ENCODE peak calls at places on chromosomes 5 and 9, in nine cellular contexts. Q is AG09309, P is adrenal gland, K is WERI-Rb-1, Y is cardiac fibroblast, E is fibroblast of the aortic adventitia, H is fibroblast of mammary gland, D is neural progenitor cell, O is brain microvascular endothelial cell. A is an unnamed sample.

GRCh38 chr5:72507360-72508238 is at the start of gene ZNF366:
- DNase-seq in Q (no peak), D (peak), Y (no peak), E (no peak), O (peak), P (no peak), K (no peak), H (no peak), A (no peak)

GRCh38 chr9:32877103-32877502 is 93.8 kb downstream of the TMEM215 start:
- DNase-seq in Q (no peak), D (no peak), H (no peak), Y (no peak), K (no peak), O (no peak), P (no peak), E (no peak), A (peak)

GRCh38 chr5:91024160-91024559 is 359.0 kb downstream of the ARRDC3 start:
- DNase-seq in Q (no peak), Y (no peak), E (no peak), H (no peak), P (no peak), D (no peak), K (no peak), O (no peak), A (no peak)

GRCh38 chr9:114507726-114508125 is 2.5 kb upstream of the WHRN start:
- DNase-seq in E (peak), P (no peak), K (peak), Y (peak), Q (no peak), H (peak), D (peak), O (no peak), A (peak)

GRCh38 chr5:35454011-35454525 is 163.6 kb upstream of the SPEF2 start:
- DNase-seq in P (no peak), H (no peak), K (no peak), D (no peak), Y (no peak), O (no peak), E (no peak), Q (no peak), A (no peak)

GRCh38 chr9:134225816-134226215 is 61.5 kb upstream of the RNU6ATAC start:
- DNase-seq in P (no peak), H (no peak), Y (no peak), O (no peak), Q (no peak), E (no peak), D (no peak), K (no peak), A (no peak)

GRCh38 chr5:137627293-137627692 is 108.6 kb downstream of the KLHL3 start:
- DNase-seq in H (no peak), K (no peak), D (no peak), Q (no peak), P (no peak), Y (no peak), E (no peak), O (no peak), A (peak)

GRCh38 chr9:5551771-5552170 is 41.4 kb downstream of the PDCD1LG2 start:
- DNase-seq in E (no peak), O (no peak), K (no peak), Q (no peak), Y (no peak), D (no peak), H (no peak), P (no peak), A (no peak)

GRCh38 chr5:175821790-175822211 is 49.6 kb upstream of the CPLX2 start:
- DNase-seq in Q (no peak), Y (no peak), D (no peak), K (no peak), O (no peak), H (no peak), E (no peak), P (no peak), A (no peak)

GRCh38 chr9:97487107-97487506 is 14.4 kb upstream of the TMOD1 start:
- DNase-seq in Y (no peak), Q (no peak), O (no peak), K (no peak), H (peak), P (no peak), D (no peak), E (no peak), A (peak)

GRCh38 chr9:130225071-130225470 is 40.5 kb upstream of the HMCN2 start:
- DNase-seq in O (no peak), K (peak), D (no peak), E (no peak), H (no peak), Y (no peak), P (no peak), Q (no peak), A (no peak)

GRCh38 chr9:21708225-21708624 is 94.2 kb upstream of the MTAP start:
- DNase-seq in H (peak), O (no peak), Y (no peak), E (no peak), K (no peak), Q (no peak), P (no peak), D (no peak), A (peak)

GRCh38 chr5:139746691-139747582 is 48.7 kb upstream of the PSD2 start:
- DNase-seq in D (no peak), O (no peak), K (peak), E (peak), Q (no peak), H (peak), P (no peak), Y (no peak), A (no peak)

GRCh38 chr5:32090755-32091128 is 83.4 kb downstream of the GOLPH3 start:
- DNase-seq in D (no peak), O (no peak), K (no peak), Q (no peak), E (no peak), Y (no peak), P (peak), H (no peak), A (no peak)

GRCh38 chr5:2113348-2114131 is 230.8 kb upstream of the IRX4 start:
- DNase-seq in O (no peak), D (no peak), K (no peak), H (no peak), Q (no peak), Y (no peak), P (no peak), E (no peak), A (no peak)

GRCh38 chr5:128304121-128304520 is 220.6 kb downstream of the SLC12A2 start:
- DNase-seq in Q (peak), P (peak), K (peak), O (peak), E (peak), H (peak), Y (peak), D (no peak), A (peak)

GRCh38 chr9:98917691-98918487 is 25.8 kb upstream of the COL15A1 start:
- DNase-seq in D (no peak), H (no peak), E (peak), Q (no peak), O (no peak), Y (peak), P (peak), K (peak), A (no peak)

GRCh38 chr9:136021891-136022681 is 60.9 kb upstream of the UBAC1 start:
- DNase-seq in D (no peak), Q (no peak), P (peak), E (no peak), H (no peak), K (no peak), Y (no peak), O (no peak), A (no peak)

GRCh38 chr9:132733133-132733815 is 63.0 kb downstream of the GTF3C4 start:
- DNase-seq in E (no peak), O (no peak), K (no peak), P (no peak), Q (no peak), H (no peak), Y (no peak), D (no peak), A (no peak)

GRCh38 chr5:147887925-147888324 is 9.4 kb downstream of the SCGB3A2 start:
- DNase-seq in E (peak), Y (no peak), K (no peak), O (no peak), D (no peak), H (peak), P (no peak), Q (no peak), A (peak)

GRCh38 chr5:168086104-168086610 is 205.3 kb upstream of the WWC1 start:
- DNase-seq in E (no peak), O (no peak), H (no peak), P (no peak), Y (peak), D (no peak), K (no peak), Q (peak), A (peak)

GRCh38 chr5:140800816-140801493 is at the start of gene PCDHA3:
- DNase-seq in O (no peak), D (no peak), P (no peak), E (peak), Q (no peak), K (no peak), H (peak), Y (peak), A (peak)
- TF ChIP-seq CTCF in O (peak), D (peak), P (no peak), E (peak), Q (peak), K (peak), H (peak), Y (peak), A (no peak)

DNA sequence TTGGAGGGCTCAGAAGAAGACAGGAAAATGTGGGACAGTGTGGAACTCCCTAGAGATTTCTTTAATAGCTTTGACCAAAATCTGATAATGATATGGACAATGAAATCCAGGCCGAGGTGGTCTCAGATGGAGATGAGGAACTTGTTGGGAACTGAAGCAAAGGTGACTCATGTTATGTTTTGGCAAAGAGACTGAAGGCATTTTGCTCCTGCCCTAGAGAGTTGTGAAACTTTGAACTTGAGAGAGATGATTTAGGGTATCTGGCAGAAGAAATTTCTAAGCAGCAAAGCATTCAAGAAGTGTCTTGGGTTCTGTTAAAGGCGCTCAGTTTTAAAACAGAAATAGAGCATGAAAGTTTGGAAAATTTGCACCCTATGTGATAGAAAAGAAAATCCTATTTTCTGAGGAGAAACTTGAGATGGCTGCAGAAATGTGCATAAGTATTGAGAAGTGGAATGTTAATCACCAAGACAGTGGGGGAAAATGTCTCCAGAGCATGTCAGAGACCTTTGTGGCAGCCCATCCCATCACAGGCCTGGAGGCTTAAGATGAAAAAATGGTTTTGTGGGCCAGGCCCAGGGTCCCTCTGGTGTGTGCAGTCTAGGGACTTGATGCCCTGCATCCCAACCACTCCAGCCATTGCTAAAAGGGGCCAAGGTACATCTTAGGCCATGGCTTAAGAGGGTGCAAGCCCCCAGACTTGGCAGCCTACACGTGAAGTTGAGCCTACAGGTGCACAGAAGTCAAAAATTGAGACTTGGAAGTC is 463.7 kb upstream of the TLE4 start:
- DNase-seq in O (no peak), Q (no peak), P (no peak), Y (no peak), E (no peak), D (no peak), H (peak), K (no peak), A (no peak)
- H3K4me3 ChIP-seq in O (no peak), Q (no peak), P (no peak), Y (no peak), E (no peak), D (no peak), H (no peak), K (no peak), A (no peak)

GRCh38 chr9:105473221-105473620 is 25.4 kb downstream of the FSD1L start:
- DNase-seq in P (no peak), H (no peak), Y (no peak), Q (no peak), K (no peak), O (no peak), D (no peak), E (no peak), A (no peak)

GRCh38 chr9:105479846-105480245 is 32.0 kb downstream of the FSD1L start:
- DNase-seq in E (no peak), K (no peak), H (peak), P (no peak), Y (no peak), Q (no peak), D (no peak), O (no peak), A (no peak)

GRCh38 chr9:105475302-105475701 is 27.5 kb downstream of the FSD1L start:
- DNase-seq in O (peak), D (peak), E (peak), K (no peak), P (no peak), H (peak), Q (no peak), Y (peak), A (peak)
- TF ChIP-seq CTCF in O (peak), D (peak), E (peak), K (peak), P (peak), H (peak), Q (peak), Y (peak), A (peak)

GRCh38 chr9:122127396-122127798 is 32.2 kb downstream of the NDUFA8 start:
- DNase-seq in Y (no peak), K (no peak), H (no peak), E (no peak), O (no peak), Q (no peak), P (no peak), D (no peak), A (no peak)

GRCh38 chr9:122125158-122125890 is 32.2 kb upstream of the TTLL11 start:
- DNase-seq in D (peak), P (peak), H (peak), Q (peak), K (peak), Y (peak), E (peak), O (peak), A (peak)

GRCh38 chr9:122125891-122126331 is 32.8 kb upstream of the TTLL11 start:
- DNase-seq in P (no peak), Y (no peak), O (peak), H (no peak), D (no peak), Q (no peak), K (peak), E (peak), A (peak)

GRCh38 chr9:122128007-122128406 is 31.6 kb downstream of the NDUFA8 start:
- DNase-seq in H (no peak), P (no peak), K (no peak), Y (no peak), O (no peak), D (no peak), Q (no peak), E (no peak), A (no peak)

GRCh38 chr9:122126340-122127333 is 32.9 kb downstream of the NDUFA8 start:
- DNase-seq in P (no peak), H (peak), D (peak), O (peak), E (peak), Q (no peak), K (no peak), Y (no peak), A (peak)
- H3K4me3 ChIP-seq in P (no peak), H (peak), D (peak), O (peak), E (peak), Q (peak), K (peak), Y (peak), A (no peak)

DNA sequence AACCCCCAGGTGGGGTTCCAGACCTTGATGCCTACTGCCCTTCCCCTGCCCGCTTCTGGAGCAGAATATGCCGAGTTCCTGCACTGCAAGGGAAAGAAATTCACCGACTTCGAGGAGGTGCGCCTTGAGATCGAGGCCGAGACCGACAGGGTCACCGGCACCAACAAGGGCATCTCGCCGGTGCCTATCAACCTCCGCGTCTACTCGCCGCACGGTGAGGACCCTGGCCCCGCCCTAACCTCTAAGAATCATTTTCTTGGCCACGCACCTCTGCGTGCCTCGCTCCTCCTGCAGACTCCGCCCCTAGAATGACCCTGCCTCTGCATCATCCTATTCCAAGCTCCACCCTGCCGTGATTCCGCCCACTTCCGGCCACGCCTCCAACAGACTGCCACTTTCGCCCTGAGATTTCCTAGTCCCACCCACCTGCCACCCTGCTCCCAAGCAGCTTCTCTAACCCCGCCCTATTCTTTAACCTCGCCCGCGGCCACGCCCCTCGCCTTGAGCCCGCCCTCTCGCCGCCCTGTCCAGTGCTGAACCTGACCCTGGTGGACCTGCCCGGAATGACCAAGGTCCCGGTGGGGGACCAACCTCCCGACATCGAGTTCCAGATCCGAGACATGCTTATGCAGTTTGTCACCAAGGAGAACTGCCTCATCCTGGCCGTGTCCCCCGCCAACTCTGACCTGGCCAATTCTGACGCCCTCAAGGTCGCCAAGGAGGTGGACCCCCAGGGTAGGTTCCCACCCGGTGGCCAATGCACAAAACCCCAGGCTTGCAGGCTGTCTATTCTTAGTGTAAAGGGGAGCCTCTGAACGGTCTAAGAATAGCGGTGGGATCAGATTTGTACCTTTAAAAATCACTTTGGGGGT is 15.6 kb downstream of the DNM1 start:
- DNase-seq in P (peak), K (peak), O (peak), Q (no peak), H (peak), D (peak), E (peak), Y (peak), A (peak)
- TF ChIP-seq CTCF in P (no peak), K (no peak), O (no peak), Q (no peak), H (no peak), D (no peak), E (no peak), Y (no peak), A (no peak)